ENCODE peak calls at places on chromosomes 13 and 19, in five cellular contexts. One of them, this sample, is unnamed.

GRCh38 chr19:46806651-46807050 is 18.3 kb upstream of the SLC1A5 start:
- DNase-seq in MG63: no peak
- DNase-seq in CD4-positive, alpha-beta memory T cell: no peak
- DNase-seq in neuronal stem cell: no peak
- DNase-seq in IMR-90: no peak
- DNase-seq in this sample: peak; percentile 16

GRCh38 chr19:5949792-5950305 is 28.1 kb downstream of the RANBP3 start:
- DNase-seq in neuronal stem cell: no peak
- DNase-seq in CD4-positive, alpha-beta memory T cell: peak; percentile 63
- DNase-seq in IMR-90: no peak
- DNase-seq in MG63: no peak
- DNase-seq in this sample: no peak

GRCh38 chr19:28610731-28611130 is 602.2 kb downstream of the UQCRFS1 start:
- DNase-seq in neuronal stem cell: no peak
- DNase-seq in IMR-90: no peak
- DNase-seq in CD4-positive, alpha-beta memory T cell: no peak
- DNase-seq in MG63: no peak
- DNase-seq in this sample: no peak

GRCh38 chr13:36601186-36601585 is 72.6 kb upstream of the SERTM1 start:
- DNase-seq in IMR-90: no peak
- DNase-seq in neuronal stem cell: no peak
- DNase-seq in CD4-positive, alpha-beta memory T cell: no peak
- DNase-seq in MG63: no peak
- DNase-seq in this sample: no peak

GRCh38 chr13:106284358-106284757 is 251.1 kb downstream of the EFNB2 start:
- DNase-seq in IMR-90: peak; percentile 41
- DNase-seq in CD4-positive, alpha-beta memory T cell: no peak
- DNase-seq in neuronal stem cell: no peak
- DNase-seq in MG63: no peak
- DNase-seq in this sample: no peak

GRCh38 chr19:42471554-42472249 is 29.0 kb upstream of the CXCL17 start:
- DNase-seq in neuronal stem cell: no peak
- DNase-seq in MG63: peak; percentile 45
- DNase-seq in CD4-positive, alpha-beta memory T cell: no peak
- DNase-seq in IMR-90: peak; percentile 5
- DNase-seq in this sample: peak; percentile 62

GRCh38 chr19:55781112-55781511 is 12.2 kb downstream of the RFPL4AL1 start:
- DNase-seq in IMR-90: no peak
- DNase-seq in CD4-positive, alpha-beta memory T cell: no peak
- DNase-seq in neuronal stem cell: no peak
- DNase-seq in MG63: no peak
- DNase-seq in this sample: no peak

GRCh38 chr19:30314805-30315155 is 57.4 kb upstream of the ZNF536 start:
- DNase-seq in neuronal stem cell: no peak
- DNase-seq in MG63: no peak
- DNase-seq in IMR-90: no peak
- DNase-seq in CD4-positive, alpha-beta memory T cell: no peak
- DNase-seq in this sample: no peak

GRCh38 chr19:43727593-43727853 is 11.6 kb downstream of the IRGC start:
- DNase-seq in neuronal stem cell: no peak
- DNase-seq in CD4-positive, alpha-beta memory T cell: no peak
- DNase-seq in MG63: no peak
- DNase-seq in IMR-90: no peak
- DNase-seq in this sample: no peak

GRCh38 chr13:22161871-22162270 is 491.0 kb downstream of the FGF9 start:
- DNase-seq in MG63: no peak
- DNase-seq in CD4-positive, alpha-beta memory T cell: no peak
- DNase-seq in neuronal stem cell: no peak
- DNase-seq in IMR-90: no peak
- DNase-seq in this sample: no peak

GRCh38 chr13:99273128-99273527 is 14.9 kb upstream of the GPR18 start:
- DNase-seq in MG63: no peak
- DNase-seq in neuronal stem cell: no peak
- DNase-seq in CD4-positive, alpha-beta memory T cell: peak; percentile 52
- DNase-seq in IMR-90: no peak
- DNase-seq in this sample: no peak

GRCh38 chr13:98252931-98253470 is 75.9 kb upstream of the RNF113B start:
- DNase-seq in neuronal stem cell: no peak
- DNase-seq in MG63: peak; percentile 53
- DNase-seq in IMR-90: peak; percentile 88
- DNase-seq in CD4-positive, alpha-beta memory T cell: no peak
- DNase-seq in this sample: no peak

GRCh38 chr19:5038631-5039271 is 69.8 kb downstream of the KDM4B start:
- DNase-seq in neuronal stem cell: no peak
- DNase-seq in IMR-90: peak; percentile 24
- DNase-seq in CD4-positive, alpha-beta memory T cell: no peak
- DNase-seq in MG63: no peak
- DNase-seq in this sample: peak; percentile 91

GRCh38 chr19:42066075-42066754 is 3.8 kb downstream of the GRIK5 start:
- DNase-seq in CD4-positive, alpha-beta memory T cell: no peak
- DNase-seq in MG63: peak; percentile 43
- DNase-seq in IMR-90: peak; percentile 19
- DNase-seq in neuronal stem cell: no peak
- DNase-seq in this sample: peak; percentile 92

GRCh38 chr13:44163108-44163507 is 210.5 kb upstream of the SERP2 start:
- DNase-seq in MG63: no peak
- DNase-seq in neuronal stem cell: no peak
- DNase-seq in IMR-90: no peak
- DNase-seq in CD4-positive, alpha-beta memory T cell: no peak
- DNase-seq in this sample: no peak

GRCh38 chr19:47284324-47284899 is 9.7 kb downstream of the INAFM1 start:
- DNase-seq in neuronal stem cell: peak; percentile 69
- DNase-seq in CD4-positive, alpha-beta memory T cell: no peak
- DNase-seq in IMR-90: peak; percentile 68
- DNase-seq in MG63: no peak
- DNase-seq in this sample: peak; percentile 64

GRCh38 chr13:110250258-110250891 is 56.6 kb downstream of the COL4A1 start:
- DNase-seq in neuronal stem cell: no peak
- DNase-seq in IMR-90: peak; percentile 77
- DNase-seq in MG63: no peak
- DNase-seq in CD4-positive, alpha-beta memory T cell: no peak
- DNase-seq in this sample: no peak

GRCh38 chr13:30186644-30187431 is 120.5 kb downstream of the KATNAL1 start:
- DNase-seq in neuronal stem cell: no peak
- DNase-seq in CD4-positive, alpha-beta memory T cell: no peak
- DNase-seq in IMR-90: peak; percentile 7
- DNase-seq in MG63: no peak
- DNase-seq in this sample: peak; percentile 35

GRCh38 chr19:40165362-40165937 is 25.8 kb upstream of the MAP3K10 start:
- DNase-seq in neuronal stem cell: peak; percentile 68
- DNase-seq in CD4-positive, alpha-beta memory T cell: no peak
- DNase-seq in IMR-90: no peak
- DNase-seq in MG63: peak; percentile 45
- DNase-seq in this sample: peak; percentile 90

GRCh38 chr19:49871349-49871985 is 4.1 kb upstream of the PNKP start:
- DNase-seq in MG63: no peak
- DNase-seq in neuronal stem cell: no peak
- DNase-seq in CD4-positive, alpha-beta memory T cell: peak; percentile 47
- DNase-seq in IMR-90: no peak
- DNase-seq in this sample: no peak

GRCh38 chr13:35912841-35913240 is 218.3 kb downstream of the DCLK1 start:
- DNase-seq in neuronal stem cell: no peak
- DNase-seq in CD4-positive, alpha-beta memory T cell: no peak
- DNase-seq in MG63: no peak
- DNase-seq in IMR-90: no peak
- DNase-seq in this sample: no peak

GRCh38 chr19:51417107-51417806 is at the start of gene SIGLEC10:
- DNase-seq in IMR-90: no peak
- DNase-seq in neuronal stem cell: no peak
- DNase-seq in CD4-positive, alpha-beta memory T cell: no peak
- DNase-seq in MG63: peak; percentile 66
- DNase-seq in this sample: peak; percentile 58

GRCh38 chr13:31793246-31793645 is 53.9 kb downstream of the RXFP2 start:
- DNase-seq in MG63: no peak
- DNase-seq in CD4-positive, alpha-beta memory T cell: no peak
- DNase-seq in IMR-90: peak; percentile 66
- DNase-seq in neuronal stem cell: no peak
- DNase-seq in this sample: no peak

GRCh38 chr13:46172531-46172991 is 9.4 kb downstream of the LCP1 start:
- DNase-seq in MG63: no peak
- DNase-seq in IMR-90: no peak
- DNase-seq in CD4-positive, alpha-beta memory T cell: peak; percentile 90
- DNase-seq in neuronal stem cell: no peak
- DNase-seq in this sample: no peak

GRCh38 chr13:80586356-80586755 is 245.4 kb upstream of the SPRY2 start:
- DNase-seq in CD4-positive, alpha-beta memory T cell: no peak
- DNase-seq in MG63: no peak
- DNase-seq in IMR-90: no peak
- DNase-seq in neuronal stem cell: no peak
- DNase-seq in this sample: no peak

GRCh38 chr19:12346896-12347295 is 13.5 kb upstream of the ZNF563 start:
- DNase-seq in MG63: no peak
- DNase-seq in IMR-90: no peak
- DNase-seq in CD4-positive, alpha-beta memory T cell: no peak
- DNase-seq in neuronal stem cell: no peak
- DNase-seq in this sample: no peak

GRCh38 chr13:93736111-93736510 is 509.5 kb downstream of the GPC6 start:
- DNase-seq in neuronal stem cell: no peak
- DNase-seq in MG63: no peak
- DNase-seq in IMR-90: peak; percentile 82
- DNase-seq in CD4-positive, alpha-beta memory T cell: no peak
- DNase-seq in this sample: no peak

GRCh38 chr13:33129094-33129832 is 113.0 kb downstream of the KL start:
- DNase-seq in neuronal stem cell: no peak
- DNase-seq in CD4-positive, alpha-beta memory T cell: no peak
- DNase-seq in MG63: no peak
- DNase-seq in IMR-90: no peak
- DNase-seq in this sample: no peak

GRCh38 chr19:17579523-17580244 is 24.2 kb downstream of the COLGALT1 start:
- DNase-seq in MG63: peak; percentile 48
- DNase-seq in IMR-90: peak; percentile 26
- DNase-seq in neuronal stem cell: peak; percentile 45
- DNase-seq in CD4-positive, alpha-beta memory T cell: no peak
- DNase-seq in this sample: peak; percentile 94

GRCh38 chr19:16325161-16325527 is 518 bp downstream of the KLF2 start:
- DNase-seq in neuronal stem cell: peak; percentile 17
- DNase-seq in IMR-90: no peak
- DNase-seq in CD4-positive, alpha-beta memory T cell: no peak
- DNase-seq in MG63: peak; percentile 58
- DNase-seq in this sample: peak; percentile 84

GRCh38 chr13:75492389-75492788 is 10.4 kb upstream of the TBC1D4 start:
- DNase-seq in IMR-90: peak; percentile 69
- DNase-seq in CD4-positive, alpha-beta memory T cell: no peak
- DNase-seq in MG63: no peak
- DNase-seq in neuronal stem cell: no peak
- DNase-seq in this sample: no peak

GRCh38 chr19:55341191-55342043 is 1.7 kb downstream of the KMT5C start:
- DNase-seq in IMR-90: peak; percentile 33
- DNase-seq in CD4-positive, alpha-beta memory T cell: peak; percentile 56
- DNase-seq in MG63: peak; percentile 52
- DNase-seq in neuronal stem cell: peak; percentile 84
- DNase-seq in this sample: peak; percentile 98

GRCh38 chr19:7864719-7865074 is 9.5 kb downstream of the PRR36 start:
- DNase-seq in CD4-positive, alpha-beta memory T cell: no peak
- DNase-seq in neuronal stem cell: no peak
- DNase-seq in IMR-90: no peak
- DNase-seq in MG63: no peak
- DNase-seq in this sample: peak; percentile 47

GRCh38 chr13:75415720-75416119 is 66.2 kb downstream of the TBC1D4 start:
- DNase-seq in IMR-90: peak; percentile 89
- DNase-seq in MG63: no peak
- DNase-seq in neuronal stem cell: no peak
- DNase-seq in CD4-positive, alpha-beta memory T cell: no peak
- DNase-seq in this sample: no peak

GRCh38 chr13:85230754-85231153 is 568.5 kb downstream of the SLITRK6 start:
- DNase-seq in neuronal stem cell: no peak
- DNase-seq in CD4-positive, alpha-beta memory T cell: no peak
- DNase-seq in MG63: no peak
- DNase-seq in IMR-90: peak; percentile 72
- DNase-seq in this sample: no peak

GRCh38 chr13:80558074-80558473 is 217.1 kb upstream of the SPRY2 start:
- DNase-seq in neuronal stem cell: no peak
- DNase-seq in CD4-positive, alpha-beta memory T cell: no peak
- DNase-seq in IMR-90: no peak
- DNase-seq in MG63: no peak
- DNase-seq in this sample: no peak

GRCh38 chr13:62357887-62358645 is 942.4 kb upstream of the PCDH20 start:
- DNase-seq in CD4-positive, alpha-beta memory T cell: no peak
- DNase-seq in neuronal stem cell: peak; percentile 77
- DNase-seq in MG63: peak; percentile 23
- DNase-seq in IMR-90: peak; percentile 71
- DNase-seq in this sample: peak; percentile 26

DNA sequence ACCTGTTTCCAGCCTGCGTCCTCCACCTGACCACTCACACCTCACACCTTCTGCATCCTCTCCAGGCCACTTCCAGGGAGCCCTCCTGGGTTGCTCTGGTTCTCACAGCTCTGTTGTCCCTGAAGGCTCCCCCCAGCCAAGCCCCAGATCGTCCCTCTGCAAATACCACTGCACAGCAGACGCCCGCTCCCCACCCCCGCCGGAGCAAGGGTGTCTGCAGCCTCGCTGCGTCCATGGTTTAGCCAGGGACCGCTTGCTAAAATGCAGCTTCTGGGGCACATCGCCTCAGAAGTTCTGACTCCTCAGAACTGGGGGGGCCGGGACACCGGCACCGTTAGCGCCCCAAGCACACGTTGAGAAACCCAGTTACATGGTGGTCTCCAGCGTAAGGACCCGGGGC is 983 bp downstream of the LINGO3 start:
- DNase-seq in neuronal stem cell: no peak
- DNase-seq in MG63: no peak
- DNase-seq in IMR-90: no peak
- DNase-seq in CD4-positive, alpha-beta memory T cell: no peak
- DNase-seq in this sample: peak; percentile 57
- H3K27me3 ChIP-seq in neuronal stem cell: peaks cover 80% of the 10 kb centered on the region
- H3K27me3 ChIP-seq in MG63: no peaks in the 10 kb centered on the region
- H3K27me3 ChIP-seq in IMR-90: peaks cover 56% of the 10 kb centered on the region
- H3K27me3 ChIP-seq in CD4-positive, alpha-beta memory T cell: peaks cover 27% of the 10 kb centered on the region
- H3K27me3 ChIP-seq in this sample: peaks cover 16% of the 10 kb centered on the region

DNA sequence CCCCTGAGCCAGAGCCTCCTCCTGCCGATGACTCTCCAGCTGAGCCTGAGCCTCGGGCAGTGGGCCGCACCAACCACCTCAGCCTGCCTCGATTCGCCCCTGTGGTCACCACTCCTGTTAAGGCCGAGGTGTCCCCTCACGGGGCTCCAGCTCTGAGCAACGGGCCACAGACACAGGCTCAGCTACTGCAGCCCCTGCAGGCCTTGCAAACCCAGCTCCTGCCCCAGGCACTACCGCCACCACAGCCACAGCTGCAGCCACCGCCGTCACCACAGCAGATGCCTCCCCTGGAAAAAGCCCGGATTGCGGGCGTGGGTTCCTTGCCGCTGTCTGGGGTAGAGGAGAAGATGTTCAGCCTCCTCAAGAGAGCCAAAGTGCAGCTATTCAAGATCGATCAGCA is 3.6 kb downstream of the KMT2B start:
- DNase-seq in MG63: no peak
- DNase-seq in IMR-90: no peak
- DNase-seq in CD4-positive, alpha-beta memory T cell: no peak
- DNase-seq in neuronal stem cell: no peak
- DNase-seq in this sample: peak; percentile 44
- H3K36me3 ChIP-seq in MG63: peaks cover 74% of the 10 kb centered on the region
- H3K36me3 ChIP-seq in IMR-90: peaks cover 55% of the 10 kb centered on the region
- H3K36me3 ChIP-seq in CD4-positive, alpha-beta memory T cell: peaks cover 55% of the 10 kb centered on the region
- H3K36me3 ChIP-seq in neuronal stem cell: peaks cover 53% of the 10 kb centered on the region
- H3K36me3 ChIP-seq in this sample: peaks cover 31% of the 10 kb centered on the region

GRCh38 chr13:51942189-51942588 is 69.1 kb downstream of the ATP7B start:
- DNase-seq in neuronal stem cell: no peak
- DNase-seq in IMR-90: no peak
- DNase-seq in CD4-positive, alpha-beta memory T cell: peak; percentile 51
- DNase-seq in MG63: no peak
- DNase-seq in this sample: no peak
- H3K4me3 ChIP-seq in neuronal stem cell: no peak overlapping the region
- H3K4me3 ChIP-seq in IMR-90: no peak overlapping the region
- H3K4me3 ChIP-seq in CD4-positive, alpha-beta memory T cell: peak overlapping the region; percentile 45
- H3K4me3 ChIP-seq in MG63: no peak overlapping the region
- H3K4me3 ChIP-seq in this sample: no peak overlapping the region

GRCh38 chr13:112102243-112102642 is 35.3 kb downstream of the SOX1 start:
- DNase-seq in neuronal stem cell: no peak
- DNase-seq in MG63: no peak
- DNase-seq in CD4-positive, alpha-beta memory T cell: no peak
- DNase-seq in IMR-90: no peak
- DNase-seq in this sample: peak; percentile 55
- H3K27me3 ChIP-seq in neuronal stem cell: no peaks in the 10 kb centered on the region
- H3K27me3 ChIP-seq in MG63: peaks cover 14% of the 10 kb centered on the region
- H3K27me3 ChIP-seq in CD4-positive, alpha-beta memory T cell: no peaks in the 10 kb centered on the region
- H3K27me3 ChIP-seq in IMR-90: no peaks in the 10 kb centered on the region
- H3K27me3 ChIP-seq in this sample: peaks cover 63% of the 10 kb centered on the region